ENCODE peak calls at places on chromosomes 7 and 10, in seven cellular contexts. One of them, this sample, is unnamed.

GRCh38 chr7:154858836-154859537 is 143.9 kb downstream of the PAXIP1 start:
- DNase-seq in germinal center: no peak
- DNase-seq in WTC11: no peak
- DNase-seq in activated CD8-positive, alpha-beta memory T cell treated with anti-CD3 and anti-CD28 coated beads for 24 hours: no peak
- DNase-seq in NCI-H1436: no peak
- DNase-seq in stimulated activated CD4-positive, alpha-beta T cell treated with anti-CD3 and anti-CD28 coated beads, Interleukin-2, amount 100 ng/mL, for 48 hours: no peak
- DNase-seq in dorsolateral prefrontal cortex: no peak
- DNase-seq in this sample: no peak

GRCh38 chr10:100508691-100509150 is 10.9 kb downstream of the SEC31B start:
- DNase-seq in activated CD8-positive, alpha-beta memory T cell treated with anti-CD3 and anti-CD28 coated beads for 24 hours: peak; percentile 67
- DNase-seq in NCI-H1436: peak; percentile 7
- DNase-seq in stimulated activated CD4-positive, alpha-beta T cell treated with anti-CD3 and anti-CD28 coated beads, Interleukin-2, amount 100 ng/mL, for 48 hours: peak; percentile 31
- DNase-seq in germinal center: peak; percentile 54
- DNase-seq in WTC11: no peak
- DNase-seq in dorsolateral prefrontal cortex: no peak
- DNase-seq in this sample: no peak

GRCh38 chr10:34016541-34016940 is 682.1 kb upstream of the NRP1 start:
- DNase-seq in NCI-H1436: no peak
- DNase-seq in activated CD8-positive, alpha-beta memory T cell treated with anti-CD3 and anti-CD28 coated beads for 24 hours: no peak
- DNase-seq in germinal center: no peak
- DNase-seq in dorsolateral prefrontal cortex: no peak
- DNase-seq in WTC11: no peak
- DNase-seq in stimulated activated CD4-positive, alpha-beta T cell treated with anti-CD3 and anti-CD28 coated beads, Interleukin-2, amount 100 ng/mL, for 48 hours: no peak
- DNase-seq in this sample: no peak

GRCh38 chr7:127976056-127976455 is 55.2 kb downstream of the LRRC4 start:
- DNase-seq in NCI-H1436: no peak
- DNase-seq in activated CD8-positive, alpha-beta memory T cell treated with anti-CD3 and anti-CD28 coated beads for 24 hours: no peak
- DNase-seq in germinal center: no peak
- DNase-seq in WTC11: no peak
- DNase-seq in dorsolateral prefrontal cortex: no peak
- DNase-seq in stimulated activated CD4-positive, alpha-beta T cell treated with anti-CD3 and anti-CD28 coated beads, Interleukin-2, amount 100 ng/mL, for 48 hours: no peak
- DNase-seq in this sample: no peak

GRCh38 chr7:14748461-14748860 is 154.1 kb downstream of the DGKB start:
- DNase-seq in dorsolateral prefrontal cortex: no peak
- DNase-seq in germinal center: no peak
- DNase-seq in activated CD8-positive, alpha-beta memory T cell treated with anti-CD3 and anti-CD28 coated beads for 24 hours: no peak
- DNase-seq in stimulated activated CD4-positive, alpha-beta T cell treated with anti-CD3 and anti-CD28 coated beads, Interleukin-2, amount 100 ng/mL, for 48 hours: no peak
- DNase-seq in WTC11: no peak
- DNase-seq in NCI-H1436: no peak
- DNase-seq in this sample: no peak

GRCh38 chr7:155277385-155277994 is 20.2 kb upstream of the INSIG1 start:
- DNase-seq in NCI-H1436: no peak
- DNase-seq in stimulated activated CD4-positive, alpha-beta T cell treated with anti-CD3 and anti-CD28 coated beads, Interleukin-2, amount 100 ng/mL, for 48 hours: no peak
- DNase-seq in WTC11: no peak
- DNase-seq in activated CD8-positive, alpha-beta memory T cell treated with anti-CD3 and anti-CD28 coated beads for 24 hours: no peak
- DNase-seq in germinal center: no peak
- DNase-seq in dorsolateral prefrontal cortex: no peak
- DNase-seq in this sample: no peak

GRCh38 chr10:70596110-70596798 is 6.3 kb downstream of the PRF1 start:
- DNase-seq in stimulated activated CD4-positive, alpha-beta T cell treated with anti-CD3 and anti-CD28 coated beads, Interleukin-2, amount 100 ng/mL, for 48 hours: no peak
- DNase-seq in germinal center: no peak
- DNase-seq in activated CD8-positive, alpha-beta memory T cell treated with anti-CD3 and anti-CD28 coated beads for 24 hours: peak; percentile 50
- DNase-seq in NCI-H1436: no peak
- DNase-seq in WTC11: no peak
- DNase-seq in dorsolateral prefrontal cortex: peak; percentile 72
- DNase-seq in this sample: peak; percentile 41

GRCh38 chr7:86991844-86992243 is 67.6 kb downstream of the ELAPOR2 start:
- DNase-seq in activated CD8-positive, alpha-beta memory T cell treated with anti-CD3 and anti-CD28 coated beads for 24 hours: no peak
- DNase-seq in WTC11: no peak
- DNase-seq in dorsolateral prefrontal cortex: no peak
- DNase-seq in stimulated activated CD4-positive, alpha-beta T cell treated with anti-CD3 and anti-CD28 coated beads, Interleukin-2, amount 100 ng/mL, for 48 hours: no peak
- DNase-seq in NCI-H1436: no peak
- DNase-seq in germinal center: no peak
- DNase-seq in this sample: no peak

GRCh38 chr10:29239569-29240472 is 49.0 kb upstream of the LYZL1 start:
- DNase-seq in germinal center: peak; percentile 9
- DNase-seq in stimulated activated CD4-positive, alpha-beta T cell treated with anti-CD3 and anti-CD28 coated beads, Interleukin-2, amount 100 ng/mL, for 48 hours: no peak
- DNase-seq in dorsolateral prefrontal cortex: no peak
- DNase-seq in WTC11: peak; percentile 71
- DNase-seq in activated CD8-positive, alpha-beta memory T cell treated with anti-CD3 and anti-CD28 coated beads for 24 hours: no peak
- DNase-seq in NCI-H1436: no peak
- DNase-seq in this sample: no peak

GRCh38 chr10:48187713-48188541 is 86.6 kb downstream of the FRMPD2 start:
- DNase-seq in germinal center: no peak
- DNase-seq in WTC11: no peak
- DNase-seq in activated CD8-positive, alpha-beta memory T cell treated with anti-CD3 and anti-CD28 coated beads for 24 hours: no peak
- DNase-seq in dorsolateral prefrontal cortex: no peak
- DNase-seq in stimulated activated CD4-positive, alpha-beta T cell treated with anti-CD3 and anti-CD28 coated beads, Interleukin-2, amount 100 ng/mL, for 48 hours: no peak
- DNase-seq in NCI-H1436: no peak
- DNase-seq in this sample: peak; percentile 19

GRCh38 chr7:137080516-137081203 is 212.2 kb downstream of the CHRM2 start:
- DNase-seq in germinal center: no peak
- DNase-seq in dorsolateral prefrontal cortex: no peak
- DNase-seq in stimulated activated CD4-positive, alpha-beta T cell treated with anti-CD3 and anti-CD28 coated beads, Interleukin-2, amount 100 ng/mL, for 48 hours: no peak
- DNase-seq in NCI-H1436: no peak
- DNase-seq in activated CD8-positive, alpha-beta memory T cell treated with anti-CD3 and anti-CD28 coated beads for 24 hours: no peak
- DNase-seq in WTC11: no peak
- DNase-seq in this sample: no peak

GRCh38 chr7:156082048-156082447 is 269.8 kb upstream of the SHH start:
- DNase-seq in germinal center: no peak
- DNase-seq in activated CD8-positive, alpha-beta memory T cell treated with anti-CD3 and anti-CD28 coated beads for 24 hours: no peak
- DNase-seq in stimulated activated CD4-positive, alpha-beta T cell treated with anti-CD3 and anti-CD28 coated beads, Interleukin-2, amount 100 ng/mL, for 48 hours: no peak
- DNase-seq in dorsolateral prefrontal cortex: no peak
- DNase-seq in WTC11: no peak
- DNase-seq in NCI-H1436: no peak
- DNase-seq in this sample: no peak

GRCh38 chr10:88676283-88677060 is 12.2 kb downstream of the LIPF start:
- DNase-seq in NCI-H1436: no peak
- DNase-seq in WTC11: no peak
- DNase-seq in activated CD8-positive, alpha-beta memory T cell treated with anti-CD3 and anti-CD28 coated beads for 24 hours: no peak
- DNase-seq in germinal center: no peak
- DNase-seq in dorsolateral prefrontal cortex: no peak
- DNase-seq in stimulated activated CD4-positive, alpha-beta T cell treated with anti-CD3 and anti-CD28 coated beads, Interleukin-2, amount 100 ng/mL, for 48 hours: no peak
- DNase-seq in this sample: no peak

GRCh38 chr10:61140765-61141392 is 196.9 kb upstream of the RHOBTB1 start:
- DNase-seq in WTC11: no peak
- DNase-seq in NCI-H1436: peak; percentile 53
- DNase-seq in dorsolateral prefrontal cortex: no peak
- DNase-seq in stimulated activated CD4-positive, alpha-beta T cell treated with anti-CD3 and anti-CD28 coated beads, Interleukin-2, amount 100 ng/mL, for 48 hours: no peak
- DNase-seq in activated CD8-positive, alpha-beta memory T cell treated with anti-CD3 and anti-CD28 coated beads for 24 hours: no peak
- DNase-seq in germinal center: peak; percentile 7
- DNase-seq in this sample: peak; percentile 45

GRCh38 chr10:78260141-78260540 is 226.5 kb downstream of the RPS24 start:
- DNase-seq in WTC11: no peak
- DNase-seq in activated CD8-positive, alpha-beta memory T cell treated with anti-CD3 and anti-CD28 coated beads for 24 hours: no peak
- DNase-seq in dorsolateral prefrontal cortex: no peak
- DNase-seq in NCI-H1436: no peak
- DNase-seq in stimulated activated CD4-positive, alpha-beta T cell treated with anti-CD3 and anti-CD28 coated beads, Interleukin-2, amount 100 ng/mL, for 48 hours: no peak
- DNase-seq in germinal center: no peak
- DNase-seq in this sample: no peak

GRCh38 chr10:55183993-55184392 is 383.0 kb upstream of the PCDH15 start:
- DNase-seq in germinal center: no peak
- DNase-seq in WTC11: no peak
- DNase-seq in activated CD8-positive, alpha-beta memory T cell treated with anti-CD3 and anti-CD28 coated beads for 24 hours: no peak
- DNase-seq in dorsolateral prefrontal cortex: no peak
- DNase-seq in NCI-H1436: no peak
- DNase-seq in stimulated activated CD4-positive, alpha-beta T cell treated with anti-CD3 and anti-CD28 coated beads, Interleukin-2, amount 100 ng/mL, for 48 hours: no peak
- DNase-seq in this sample: no peak

GRCh38 chr7:39410582-39410981 is 155.6 kb upstream of the YAE1 start:
- DNase-seq in germinal center: no peak
- DNase-seq in dorsolateral prefrontal cortex: no peak
- DNase-seq in activated CD8-positive, alpha-beta memory T cell treated with anti-CD3 and anti-CD28 coated beads for 24 hours: no peak
- DNase-seq in stimulated activated CD4-positive, alpha-beta T cell treated with anti-CD3 and anti-CD28 coated beads, Interleukin-2, amount 100 ng/mL, for 48 hours: no peak
- DNase-seq in NCI-H1436: no peak
- DNase-seq in WTC11: no peak
- DNase-seq in this sample: no peak

GRCh38 chr10:125691160-125691981 is 8.4 kb upstream of the TEX36 start:
- DNase-seq in activated CD8-positive, alpha-beta memory T cell treated with anti-CD3 and anti-CD28 coated beads for 24 hours: no peak
- DNase-seq in germinal center: no peak
- DNase-seq in dorsolateral prefrontal cortex: no peak
- DNase-seq in WTC11: no peak
- DNase-seq in NCI-H1436: no peak
- DNase-seq in stimulated activated CD4-positive, alpha-beta T cell treated with anti-CD3 and anti-CD28 coated beads, Interleukin-2, amount 100 ng/mL, for 48 hours: no peak
- DNase-seq in this sample: no peak

GRCh38 chr7:151038951-151039849 is 9.1 kb upstream of the ASIC3 start:
- DNase-seq in NCI-H1436: no peak
- DNase-seq in activated CD8-positive, alpha-beta memory T cell treated with anti-CD3 and anti-CD28 coated beads for 24 hours: peak; percentile 87
- DNase-seq in dorsolateral prefrontal cortex: no peak
- DNase-seq in germinal center: no peak
- DNase-seq in WTC11: no peak
- DNase-seq in stimulated activated CD4-positive, alpha-beta T cell treated with anti-CD3 and anti-CD28 coated beads, Interleukin-2, amount 100 ng/mL, for 48 hours: peak; percentile 65
- DNase-seq in this sample: no peak

GRCh38 chr10:83276971-83277370 is 862.3 kb upstream of the GHITM start:
- DNase-seq in WTC11: no peak
- DNase-seq in dorsolateral prefrontal cortex: no peak
- DNase-seq in germinal center: no peak
- DNase-seq in stimulated activated CD4-positive, alpha-beta T cell treated with anti-CD3 and anti-CD28 coated beads, Interleukin-2, amount 100 ng/mL, for 48 hours: no peak
- DNase-seq in activated CD8-positive, alpha-beta memory T cell treated with anti-CD3 and anti-CD28 coated beads for 24 hours: no peak
- DNase-seq in NCI-H1436: no peak
- DNase-seq in this sample: no peak

GRCh38 chr10:62738916-62739315 is 65.6 kb upstream of the ADO start:
- DNase-seq in NCI-H1436: no peak
- DNase-seq in activated CD8-positive, alpha-beta memory T cell treated with anti-CD3 and anti-CD28 coated beads for 24 hours: no peak
- DNase-seq in germinal center: no peak
- DNase-seq in dorsolateral prefrontal cortex: no peak
- DNase-seq in stimulated activated CD4-positive, alpha-beta T cell treated with anti-CD3 and anti-CD28 coated beads, Interleukin-2, amount 100 ng/mL, for 48 hours: no peak
- DNase-seq in WTC11: no peak
- DNase-seq in this sample: no peak

GRCh38 chr10:128178319-128178937 is 52.2 kb upstream of the MKI67 start:
- DNase-seq in WTC11: peak; percentile 78
- DNase-seq in dorsolateral prefrontal cortex: no peak
- DNase-seq in stimulated activated CD4-positive, alpha-beta T cell treated with anti-CD3 and anti-CD28 coated beads, Interleukin-2, amount 100 ng/mL, for 48 hours: peak; percentile 42
- DNase-seq in NCI-H1436: no peak
- DNase-seq in germinal center: peak; percentile 51
- DNase-seq in activated CD8-positive, alpha-beta memory T cell treated with anti-CD3 and anti-CD28 coated beads for 24 hours: peak; percentile 68
- DNase-seq in this sample: no peak

GRCh38 chr7:32890553-32891045 is 961 bp downstream of the KBTBD2 start:
- DNase-seq in activated CD8-positive, alpha-beta memory T cell treated with anti-CD3 and anti-CD28 coated beads for 24 hours: no peak
- DNase-seq in stimulated activated CD4-positive, alpha-beta T cell treated with anti-CD3 and anti-CD28 coated beads, Interleukin-2, amount 100 ng/mL, for 48 hours: no peak
- DNase-seq in germinal center: peak; percentile 54
- DNase-seq in NCI-H1436: peak; percentile 23
- DNase-seq in dorsolateral prefrontal cortex: no peak
- DNase-seq in WTC11: no peak
- DNase-seq in this sample: peak; percentile 43

GRCh38 chr7:28477041-28477442 is 64.7 kb downstream of the CREB5 start:
- DNase-seq in NCI-H1436: no peak
- DNase-seq in WTC11: no peak
- DNase-seq in activated CD8-positive, alpha-beta memory T cell treated with anti-CD3 and anti-CD28 coated beads for 24 hours: no peak
- DNase-seq in germinal center: no peak
- DNase-seq in stimulated activated CD4-positive, alpha-beta T cell treated with anti-CD3 and anti-CD28 coated beads, Interleukin-2, amount 100 ng/mL, for 48 hours: no peak
- DNase-seq in dorsolateral prefrontal cortex: no peak
- DNase-seq in this sample: no peak

GRCh38 chr10:133359554-133359971 is 1.7 kb upstream of the FUOM start:
- DNase-seq in stimulated activated CD4-positive, alpha-beta T cell treated with anti-CD3 and anti-CD28 coated beads, Interleukin-2, amount 100 ng/mL, for 48 hours: no peak
- DNase-seq in activated CD8-positive, alpha-beta memory T cell treated with anti-CD3 and anti-CD28 coated beads for 24 hours: no peak
- DNase-seq in WTC11: no peak
- DNase-seq in dorsolateral prefrontal cortex: no peak
- DNase-seq in germinal center: no peak
- DNase-seq in NCI-H1436: peak; percentile 43
- DNase-seq in this sample: no peak

GRCh38 chr10:26573674-26574073 is 123.8 kb upstream of the PDSS1 start:
- DNase-seq in germinal center: no peak
- DNase-seq in WTC11: peak; percentile 32
- DNase-seq in activated CD8-positive, alpha-beta memory T cell treated with anti-CD3 and anti-CD28 coated beads for 24 hours: no peak
- DNase-seq in NCI-H1436: no peak
- DNase-seq in dorsolateral prefrontal cortex: no peak
- DNase-seq in stimulated activated CD4-positive, alpha-beta T cell treated with anti-CD3 and anti-CD28 coated beads, Interleukin-2, amount 100 ng/mL, for 48 hours: no peak
- DNase-seq in this sample: no peak

GRCh38 chr7:35505031-35505430 is 189.9 kb downstream of the HERPUD2 start:
- DNase-seq in stimulated activated CD4-positive, alpha-beta T cell treated with anti-CD3 and anti-CD28 coated beads, Interleukin-2, amount 100 ng/mL, for 48 hours: no peak
- DNase-seq in germinal center: no peak
- DNase-seq in activated CD8-positive, alpha-beta memory T cell treated with anti-CD3 and anti-CD28 coated beads for 24 hours: no peak
- DNase-seq in WTC11: peak; percentile 17
- DNase-seq in dorsolateral prefrontal cortex: no peak
- DNase-seq in NCI-H1436: no peak
- DNase-seq in this sample: no peak

GRCh38 chr10:77168861-77169260 is 468.7 kb downstream of the KCNMA1 start:
- DNase-seq in activated CD8-positive, alpha-beta memory T cell treated with anti-CD3 and anti-CD28 coated beads for 24 hours: no peak
- DNase-seq in dorsolateral prefrontal cortex: no peak
- DNase-seq in NCI-H1436: no peak
- DNase-seq in WTC11: no peak
- DNase-seq in germinal center: no peak
- DNase-seq in stimulated activated CD4-positive, alpha-beta T cell treated with anti-CD3 and anti-CD28 coated beads, Interleukin-2, amount 100 ng/mL, for 48 hours: no peak
- DNase-seq in this sample: no peak

GRCh38 chr10:119313024-119313423 is 105.7 kb downstream of the GRK5 start:
- DNase-seq in stimulated activated CD4-positive, alpha-beta T cell treated with anti-CD3 and anti-CD28 coated beads, Interleukin-2, amount 100 ng/mL, for 48 hours: no peak
- DNase-seq in activated CD8-positive, alpha-beta memory T cell treated with anti-CD3 and anti-CD28 coated beads for 24 hours: no peak
- DNase-seq in NCI-H1436: no peak
- DNase-seq in germinal center: no peak
- DNase-seq in dorsolateral prefrontal cortex: no peak
- DNase-seq in WTC11: no peak
- DNase-seq in this sample: no peak

GRCh38 chr10:43961523-43962345 is 313.1 kb upstream of the ZNF32 start:
- DNase-seq in germinal center: no peak
- DNase-seq in stimulated activated CD4-positive, alpha-beta T cell treated with anti-CD3 and anti-CD28 coated beads, Interleukin-2, amount 100 ng/mL, for 48 hours: no peak
- DNase-seq in WTC11: no peak
- DNase-seq in activated CD8-positive, alpha-beta memory T cell treated with anti-CD3 and anti-CD28 coated beads for 24 hours: peak; percentile 41
- DNase-seq in NCI-H1436: no peak
- DNase-seq in dorsolateral prefrontal cortex: no peak
- DNase-seq in this sample: no peak

GRCh38 chr10:116287906-116288501 is 15.0 kb upstream of the GFRA1 start:
- DNase-seq in stimulated activated CD4-positive, alpha-beta T cell treated with anti-CD3 and anti-CD28 coated beads, Interleukin-2, amount 100 ng/mL, for 48 hours: no peak
- DNase-seq in dorsolateral prefrontal cortex: peak; percentile 43
- DNase-seq in activated CD8-positive, alpha-beta memory T cell treated with anti-CD3 and anti-CD28 coated beads for 24 hours: no peak
- DNase-seq in WTC11: peak; percentile 36
- DNase-seq in germinal center: no peak
- DNase-seq in NCI-H1436: peak; percentile 9
- DNase-seq in this sample: peak; percentile 47

GRCh38 chr7:105270117-105270516 is 118.6 kb downstream of the SRPK2 start:
- DNase-seq in germinal center: no peak
- DNase-seq in WTC11: peak; percentile 20
- DNase-seq in dorsolateral prefrontal cortex: no peak
- DNase-seq in NCI-H1436: no peak
- DNase-seq in stimulated activated CD4-positive, alpha-beta T cell treated with anti-CD3 and anti-CD28 coated beads, Interleukin-2, amount 100 ng/mL, for 48 hours: no peak
- DNase-seq in activated CD8-positive, alpha-beta memory T cell treated with anti-CD3 and anti-CD28 coated beads for 24 hours: no peak
- DNase-seq in this sample: no peak

GRCh38 chr7:110130669-110131068 is 960.3 kb upstream of the LRRN3 start:
- DNase-seq in germinal center: no peak
- DNase-seq in WTC11: no peak
- DNase-seq in stimulated activated CD4-positive, alpha-beta T cell treated with anti-CD3 and anti-CD28 coated beads, Interleukin-2, amount 100 ng/mL, for 48 hours: no peak
- DNase-seq in dorsolateral prefrontal cortex: no peak
- DNase-seq in NCI-H1436: peak; percentile 1
- DNase-seq in activated CD8-positive, alpha-beta memory T cell treated with anti-CD3 and anti-CD28 coated beads for 24 hours: no peak
- DNase-seq in this sample: no peak

GRCh38 chr10:92240289-92241157 is 50.4 kb downstream of the CPEB3 start:
- DNase-seq in WTC11: peak; percentile 19
- DNase-seq in stimulated activated CD4-positive, alpha-beta T cell treated with anti-CD3 and anti-CD28 coated beads, Interleukin-2, amount 100 ng/mL, for 48 hours: no peak
- DNase-seq in activated CD8-positive, alpha-beta memory T cell treated with anti-CD3 and anti-CD28 coated beads for 24 hours: peak; percentile 62
- DNase-seq in dorsolateral prefrontal cortex: peak; percentile 53
- DNase-seq in NCI-H1436: peak; percentile 61
- DNase-seq in germinal center: peak; percentile 80
- DNase-seq in this sample: peak; percentile 75

GRCh38 chr7:157032128-157032527 is 21.7 kb upstream of the MNX1 start:
- DNase-seq in activated CD8-positive, alpha-beta memory T cell treated with anti-CD3 and anti-CD28 coated beads for 24 hours: peak; percentile 4
- DNase-seq in WTC11: no peak
- DNase-seq in NCI-H1436: no peak
- DNase-seq in dorsolateral prefrontal cortex: no peak
- DNase-seq in stimulated activated CD4-positive, alpha-beta T cell treated with anti-CD3 and anti-CD28 coated beads, Interleukin-2, amount 100 ng/mL, for 48 hours: no peak
- DNase-seq in germinal center: no peak
- DNase-seq in this sample: no peak

GRCh38 chr7:101950450-101951119 is 133.2 kb downstream of the CUX1 start:
- DNase-seq in activated CD8-positive, alpha-beta memory T cell treated with anti-CD3 and anti-CD28 coated beads for 24 hours: no peak
- DNase-seq in WTC11: no peak
- DNase-seq in stimulated activated CD4-positive, alpha-beta T cell treated with anti-CD3 and anti-CD28 coated beads, Interleukin-2, amount 100 ng/mL, for 48 hours: no peak
- DNase-seq in NCI-H1436: no peak
- DNase-seq in dorsolateral prefrontal cortex: no peak
- DNase-seq in germinal center: no peak
- DNase-seq in this sample: no peak

GRCh38 chr7:86209036-86209435 is 434.7 kb upstream of the GRM3 start:
- DNase-seq in germinal center: no peak
- DNase-seq in dorsolateral prefrontal cortex: no peak
- DNase-seq in stimulated activated CD4-positive, alpha-beta T cell treated with anti-CD3 and anti-CD28 coated beads, Interleukin-2, amount 100 ng/mL, for 48 hours: no peak
- DNase-seq in activated CD8-positive, alpha-beta memory T cell treated with anti-CD3 and anti-CD28 coated beads for 24 hours: no peak
- DNase-seq in NCI-H1436: no peak
- DNase-seq in WTC11: no peak
- DNase-seq in this sample: no peak

GRCh38 chr10:83542774-83543291 is 596.5 kb upstream of the GHITM start:
- DNase-seq in dorsolateral prefrontal cortex: no peak
- DNase-seq in germinal center: no peak
- DNase-seq in stimulated activated CD4-positive, alpha-beta T cell treated with anti-CD3 and anti-CD28 coated beads, Interleukin-2, amount 100 ng/mL, for 48 hours: no peak
- DNase-seq in WTC11: no peak
- DNase-seq in activated CD8-positive, alpha-beta memory T cell treated with anti-CD3 and anti-CD28 coated beads for 24 hours: no peak
- DNase-seq in NCI-H1436: no peak
- DNase-seq in this sample: no peak